ENCODE peak calls at places on chromosome 21, in ten cellular contexts. E is GM23248, X is sigmoid colon, K is esophagus squamous epithelium, O is pancreas, W is thoracic aorta, L is NT2/D1, J is Peyer's patch, T is colonic mucosa, G is GM23338. B is an unnamed sample.

GRCh38 chr21:24045775-24046215 is 1561.5 kb downstream of the MRPL39 start:
- DNase-seq in L (peak; percentile 15), K (no peak), O (peak; percentile 37), T (peak; percentile 27), E (peak; percentile 0), J (peak; percentile 65), X (peak; percentile 70), W (peak; percentile 24), G (peak; percentile 13), B (peak; percentile 3)

GRCh38 chr21:35204850-35205564 is 155.9 kb upstream of the RUNX1 start:
- DNase-seq in L (no peak), O (peak; percentile 75), K (no peak), G (peak; percentile 40), X (peak; percentile 89), T (peak; percentile 60), W (peak; percentile 21), J (peak; percentile 27), E (peak; percentile 85), B (no peak)

GRCh38 chr21:45975017-45975595 is 6.5 kb upstream of the COL6A1 start:
- DNase-seq in L (no peak), G (peak; percentile 65), O (no peak), J (no peak), T (no peak), X (peak; percentile 95), E (peak; percentile 76), W (no peak), K (no peak), B (peak; percentile 26)

GRCh38 chr21:16532841-16533240 is 803.1 kb downstream of the USP25 start:
- DNase-seq in L (no peak), T (no peak), W (no peak), E (peak; percentile 74), J (no peak), O (no peak), K (no peak), X (no peak), G (no peak), B (no peak)

GRCh38 chr21:26962516-26963305 is 4.2 kb downstream of the ADAMTS5 start:
- DNase-seq in T (no peak), O (no peak), X (no peak), W (no peak), L (no peak), E (peak; percentile 63), K (no peak), J (no peak), G (no peak), B (no peak)

GRCh38 chr21:35207322-35207721 is 158.2 kb upstream of the RUNX1 start:
- DNase-seq in W (no peak), J (no peak), X (no peak), T (no peak), O (no peak), L (no peak), K (no peak), E (peak; percentile 42), G (no peak), B (no peak)

GRCh38 chr21:16569679-16570078 is 839.9 kb downstream of the USP25 start:
- DNase-seq in G (no peak), X (no peak), O (no peak), L (no peak), J (no peak), K (no peak), W (no peak), E (peak; percentile 26), T (no peak), B (no peak)

GRCh38 chr21:16070207-16070651 is 340.4 kb downstream of the USP25 start:
- DNase-seq in W (no peak), J (no peak), G (no peak), E (peak; percentile 55), O (no peak), L (no peak), K (no peak), X (no peak), T (no peak), B (peak; percentile 70)

GRCh38 chr21:28579986-28580550 is 412.6 kb downstream of the LTN1 start:
- DNase-seq in O (no peak), L (peak; percentile 13), E (no peak), J (no peak), K (no peak), W (no peak), X (no peak), G (peak; percentile 21), T (no peak), B (no peak)

GRCh38 chr21:34123609-34124008 is 50.2 kb downstream of the MRPS6 start:
- DNase-seq in O (no peak), L (no peak), W (no peak), K (no peak), T (no peak), E (no peak), X (no peak), G (no peak), J (no peak), B (no peak)
- H3K36me3 ChIP-seq in O (no peaks in the 10 kb centered on the region), L (peaks cover 44% of the 10 kb centered on the region), W (peaks cover 4% of the 10 kb centered on the region), K (no peaks in the 10 kb centered on the region), T (peaks cover 4% of the 10 kb centered on the region), E (no peaks in the 10 kb centered on the region), X (no peaks in the 10 kb centered on the region), G (no peaks in the 10 kb centered on the region), J (no peaks in the 10 kb centered on the region), B (peaks cover 8% of the 10 kb centered on the region)

GRCh38 chr21:38814126-38815059 is 8.7 kb downstream of the ETS2 start:
- DNase-seq in X (no peak), T (peak; percentile 41), W (no peak), K (no peak), O (no peak), L (peak; percentile 84), G (peak; percentile 40), E (no peak), J (no peak), B (no peak)

GRCh38 chr21:38813554-38813953 is 7.8 kb downstream of the ETS2 start:
- DNase-seq in J (no peak), T (no peak), G (no peak), L (no peak), W (no peak), X (no peak), K (no peak), E (no peak), O (no peak), B (no peak)

GRCh38 chr21:38811257-38811656 is 5.5 kb downstream of the ETS2 start:
- DNase-seq in E (peak; percentile 97), O (no peak), L (no peak), W (no peak), G (peak; percentile 51), K (no peak), T (peak; percentile 44), X (no peak), J (no peak), B (peak; percentile 65)

GRCh38 chr21:38815060-38815405 is 9.3 kb downstream of the ETS2 start:
- DNase-seq in J (no peak), O (no peak), G (no peak), K (no peak), T (no peak), X (no peak), L (no peak), E (peak; percentile 53), W (no peak), B (no peak)

DNA sequence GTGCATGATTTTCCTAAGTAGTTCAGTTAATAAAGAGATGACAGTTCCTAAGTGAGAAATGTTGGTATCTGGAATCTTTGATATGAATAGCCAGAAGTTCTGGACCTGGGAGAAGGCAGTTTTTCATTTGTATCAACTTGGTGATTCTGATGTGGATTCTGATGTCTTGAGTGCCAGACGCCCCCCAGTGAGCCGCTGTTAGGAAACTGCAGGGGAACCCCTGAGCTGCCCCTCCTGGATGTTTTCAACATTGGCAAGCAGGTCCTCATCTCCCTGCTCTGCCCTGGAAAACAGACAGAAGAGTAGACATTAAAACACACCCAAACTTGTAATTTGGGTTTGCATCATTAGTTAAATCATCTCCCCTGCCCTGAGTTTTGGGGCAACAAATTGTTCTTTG is 7.4 kb downstream of the ETS2 start:
- DNase-seq in O (no peak), K (no peak), E (no peak), G (peak; percentile 62), J (no peak), X (no peak), L (no peak), T (no peak), W (no peak), B (no peak)
- H3K36me3 ChIP-seq in O (peaks cover 18% of the 10 kb centered on the region), K (peaks cover 25% of the 10 kb centered on the region), E (peaks cover 30% of the 10 kb centered on the region), G (peaks cover 51% of the 10 kb centered on the region), J (no peaks in the 10 kb centered on the region), X (peaks cover 18% of the 10 kb centered on the region), L (peaks cover 89% of the 10 kb centered on the region), T (peaks cover 6% of the 10 kb centered on the region), W (peaks cover 54% of the 10 kb centered on the region), B (peaks cover 65% of the 10 kb centered on the region)

GRCh38 chr21:41819856-41820281 is 53.0 kb upstream of the RIPK4 start:
- DNase-seq in X (peak; percentile 59), T (no peak), G (no peak), J (no peak), O (no peak), W (no peak), E (no peak), K (no peak), L (no peak), B (no peak)

GRCh38 chr21:41820384-41821080 is 53.7 kb upstream of the RIPK4 start:
- DNase-seq in W (no peak), X (no peak), G (no peak), J (no peak), E (no peak), T (no peak), K (no peak), O (no peak), L (no peak), B (no peak)

GRCh38 chr21:41821756-41822431 is 55.0 kb upstream of the RIPK4 start:
- DNase-seq in W (no peak), L (no peak), J (no peak), E (no peak), K (no peak), T (no peak), O (no peak), X (peak; percentile 58), G (no peak), B (no peak)

GRCh38 chr21:41819236-41819855 is 52.5 kb upstream of the RIPK4 start:
- DNase-seq in W (no peak), E (no peak), K (no peak), O (no peak), J (no peak), X (peak; percentile 41), L (no peak), T (no peak), G (no peak), B (no peak)

DNA sequence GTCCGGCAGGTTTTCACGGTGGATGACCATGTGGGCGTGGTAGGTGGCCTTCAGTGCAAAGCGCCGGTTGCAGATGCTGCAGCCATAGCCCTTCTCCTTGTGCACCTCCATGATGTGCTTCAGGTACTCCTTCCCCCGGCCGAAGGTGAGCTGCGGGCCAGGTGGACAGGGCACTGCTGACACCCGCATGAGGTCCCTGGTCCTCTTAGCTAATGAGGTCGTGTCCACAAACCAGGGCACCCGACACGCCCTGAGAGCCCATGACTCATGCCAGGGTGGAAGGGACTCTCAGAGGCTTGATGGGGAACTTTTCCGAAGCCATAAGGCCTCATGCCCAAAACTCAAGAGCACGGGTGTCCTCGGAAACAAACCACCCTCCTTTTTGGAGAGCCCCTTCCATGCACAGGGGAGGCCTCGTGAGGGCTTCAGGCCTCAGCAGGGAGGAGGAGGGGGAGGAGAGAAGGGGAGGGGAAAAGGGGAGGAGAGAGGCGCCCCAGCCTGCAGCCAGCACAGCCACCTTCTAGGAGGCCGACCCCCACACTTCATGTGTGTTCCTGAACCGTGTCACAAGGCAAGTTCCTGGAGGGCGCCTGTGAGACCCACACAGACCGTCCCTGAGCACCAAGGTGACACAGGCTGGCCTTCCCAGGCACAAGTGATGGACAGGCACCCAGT is 54.4 kb upstream of the RIPK4 start:
- DNase-seq in E (peak; percentile 11), X (peak; percentile 50), W (no peak), J (no peak), G (no peak), T (no peak), L (no peak), O (no peak), K (no peak), B (no peak)
- H3K36me3 ChIP-seq in E (no peaks in the 10 kb centered on the region), X (no peaks in the 10 kb centered on the region), W (peaks cover 10% of the 10 kb centered on the region), J (no peaks in the 10 kb centered on the region), G (no peaks in the 10 kb centered on the region), T (no peaks in the 10 kb centered on the region), L (peaks cover 67% of the 10 kb centered on the region), O (no peaks in the 10 kb centered on the region), K (no peaks in the 10 kb centered on the region), B (no peaks in the 10 kb centered on the region)

GRCh38 chr21:42847726-42848125 is 31.6 kb downstream of the WDR4 start:
- DNase-seq in E (no peak), K (no peak), G (no peak), T (no peak), J (no peak), X (peak; percentile 28), L (no peak), W (no peak), O (no peak), B (no peak)
- H3K36me3 ChIP-seq in E (peaks cover 8% of the 10 kb centered on the region), K (peaks cover 40% of the 10 kb centered on the region), G (peaks cover 29% of the 10 kb centered on the region), T (no peaks in the 10 kb centered on the region), J (no peaks in the 10 kb centered on the region), X (peaks cover 5% of the 10 kb centered on the region), L (peaks cover 93% of the 10 kb centered on the region), W (peaks cover 25% of the 10 kb centered on the region), O (peaks cover 25% of the 10 kb centered on the region), B (peaks cover 80% of the 10 kb centered on the region)

B was measured in HAP-1.